ENCODE peak calls at places on chromosomes 11 and 22, in nine cellular contexts. D is prostate gland, B is brain microvascular endothelial cell, N is upper lobe of right lung, S is OCI-LY7, X is BJ, H is dorsolateral prefrontal cortex, V is fibroblast of lung, G is mammary epithelial cell. K is an unnamed sample.

GRCh38 chr11:35553831-35554230 is 28.4 kb upstream of the PAMR1 start:
- DNase-seq in D (no peak), B (peak; percentile 84), N (no peak), S (no peak), X (peak; percentile 96), H (no peak), V (peak; percentile 93), G (no peak), K (no peak)

GRCh38 chr11:2725367-2726300 is 25.8 kb upstream of the KCNQ1OT1 start:
- DNase-seq in D (no peak), B (peak; percentile 21), N (no peak), S (no peak), X (no peak), H (no peak), V (peak; percentile 89), G (no peak), K (no peak)

GRCh38 chr11:29200776-29201574 is 815.9 kb downstream of the KCNA4 start:
- DNase-seq in D (no peak), B (no peak), N (no peak), S (no peak), X (no peak), H (no peak), V (no peak), G (peak; percentile 36), K (no peak)

GRCh38 chr11:44017443-44018126 is 30.2 kb upstream of the ACCSL start:
- DNase-seq in D (no peak), B (no peak), N (no peak), S (no peak), X (no peak), H (no peak), V (no peak), G (no peak), K (no peak)

GRCh38 chr11:85965202-85965601 is 103.7 kb downstream of the PICALM start:
- DNase-seq in D (no peak), B (no peak), N (no peak), S (no peak), X (no peak), H (no peak), V (peak; percentile 43), G (no peak), K (no peak)

GRCh38 chr11:44016129-44016528 is 31.7 kb upstream of the ACCSL start:
- DNase-seq in D (no peak), B (peak; percentile 86), N (no peak), S (no peak), X (no peak), H (no peak), V (peak; percentile 33), G (no peak), K (peak; percentile 91)

GRCh38 chr11:83051760-83052671 is 19.7 kb downstream of the RAB30 start:
- DNase-seq in D (peak; percentile 78), B (peak; percentile 84), N (no peak), S (no peak), X (peak; percentile 97), H (peak; percentile 67), V (peak; percentile 99), G (peak; percentile 81), K (peak; percentile 60)

GRCh38 chr22:19550382-19550781 is 26.2 kb upstream of the CLDN5 start:
- DNase-seq in D (no peak), B (no peak), N (no peak), S (no peak), X (no peak), H (no peak), V (no peak), G (no peak), K (no peak)

GRCh38 chr22:20813056-20813455 is 39.1 kb downstream of the SERPIND1 start:
- DNase-seq in D (no peak), B (no peak), N (no peak), S (no peak), X (no peak), H (no peak), V (peak; percentile 23), G (no peak), K (no peak)

GRCh38 chr11:106491751-106492150 is 414.3 kb downstream of the AASDHPPT start:
- DNase-seq in D (no peak), B (no peak), N (no peak), S (no peak), X (no peak), H (no peak), V (no peak), G (no peak), K (no peak)

GRCh38 chr22:40449676-40450035 is 79.3 kb downstream of the SGSM3 start:
- DNase-seq in D (no peak), B (peak; percentile 37), N (no peak), S (no peak), X (no peak), H (peak; percentile 36), V (peak; percentile 79), G (peak; percentile 15), K (no peak)

GRCh38 chr11:133827556-133827955 is 17.8 kb downstream of the SPATA19 start:
- DNase-seq in D (no peak), B (no peak), N (no peak), S (no peak), X (no peak), H (no peak), V (no peak), G (no peak), K (no peak)

GRCh38 chr22:48515571-48516200 is 1312.0 kb downstream of the BRD1 start:
- DNase-seq in D (no peak), B (no peak), N (no peak), S (no peak), X (no peak), H (no peak), V (no peak), G (no peak), K (no peak)

GRCh38 chr11:67468509-67468834 is 579 bp downstream of the TMEM134 start:
- DNase-seq in D (no peak), B (no peak), N (no peak), S (peak; percentile 46), X (no peak), H (no peak), V (no peak), G (no peak), K (no peak)

DNA sequence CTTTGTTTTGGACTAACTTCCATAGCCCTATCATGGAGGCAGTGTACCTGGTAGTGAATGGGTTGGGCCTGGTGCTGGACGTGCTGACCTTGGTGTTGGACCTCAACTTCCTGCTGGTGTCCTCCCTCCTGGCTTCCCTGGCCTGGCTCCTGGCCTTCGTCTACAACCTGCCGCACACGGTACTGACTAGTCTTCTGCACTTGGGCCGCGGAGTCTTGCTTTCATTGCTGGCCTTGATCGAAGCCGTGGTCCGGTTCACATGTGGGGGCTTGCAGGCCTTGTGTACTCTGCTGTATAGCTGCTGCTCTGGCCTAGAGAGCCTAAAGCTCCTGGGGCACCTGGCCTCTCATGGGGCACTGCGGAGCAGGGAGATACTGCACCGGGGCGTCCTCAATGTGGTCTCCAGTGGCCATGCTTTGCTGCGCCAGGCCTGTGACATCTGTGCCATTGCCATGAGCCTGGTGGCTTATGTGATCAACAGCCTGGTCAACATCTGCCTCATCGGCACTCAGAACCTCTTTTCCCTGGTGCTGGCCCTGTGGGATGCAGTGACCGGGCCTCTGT is 846 bp downstream of the RNF26 start:
- DNase-seq in D (no peak), B (no peak), N (peak; percentile 57), S (no peak), X (no peak), H (no peak), V (no peak), G (no peak), K (no peak)
- TF ChIP-seq CTCF in D (no peak), B (no peak), N (no peak), S (no peak), X (no peak), H (no peak), V (no peak), G (no peak), K (no peak)

GRCh38 chr11:99320769-99321290 is 300.1 kb downstream of the CNTN5 start:
- DNase-seq in D (no peak), B (no peak), N (no peak), S (no peak), X (no peak), H (no peak), V (no peak), G (no peak), K (no peak)

GRCh38 chr11:99311870-99312269 is 291.1 kb downstream of the CNTN5 start:
- DNase-seq in D (no peak), B (no peak), N (no peak), S (no peak), X (no peak), H (no peak), V (no peak), G (no peak), K (no peak)

DNA sequence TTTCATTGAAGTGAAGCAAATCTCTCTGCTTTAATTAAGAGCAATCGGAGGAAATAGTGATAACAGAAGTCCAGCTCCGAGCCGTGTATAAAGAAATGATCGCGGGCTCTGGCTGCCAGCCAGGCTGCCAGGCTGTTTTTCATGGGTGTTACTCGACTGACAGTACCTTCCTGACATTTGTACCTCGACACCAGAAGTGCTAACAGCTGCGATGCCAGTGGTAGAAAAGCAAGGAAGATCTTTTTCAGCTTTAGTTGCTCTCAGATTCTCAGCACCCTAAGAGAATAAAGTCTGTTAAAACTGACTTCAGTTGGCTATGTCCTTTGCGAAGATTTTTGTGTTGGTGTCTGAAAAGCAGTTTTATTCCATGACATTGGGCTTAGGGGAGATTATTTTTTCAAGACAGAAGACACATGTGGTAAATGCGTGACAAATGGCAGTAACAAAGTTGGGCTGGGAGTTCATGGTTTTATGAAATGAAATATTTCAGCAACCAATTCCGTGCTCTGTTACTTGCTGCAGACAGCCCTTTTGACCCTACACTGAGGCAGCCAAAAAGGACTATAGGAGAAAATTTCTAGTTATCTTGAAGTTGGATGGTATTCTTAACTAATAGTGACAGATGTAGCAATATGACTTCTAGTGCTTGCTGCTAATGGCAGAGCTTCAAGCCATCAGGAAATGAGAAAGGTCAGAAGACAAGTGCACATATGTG is 296.2 kb downstream of the CNTN5 start:
- DNase-seq in D (no peak), B (no peak), N (no peak), S (no peak), X (no peak), H (no peak), V (peak; percentile 21), G (no peak), K (peak; percentile 27)
- H3K4me3 ChIP-seq in D (no peak overlapping the region), B (no peak overlapping the region), N (no peak overlapping the region), S (no peak overlapping the region), X (no peak overlapping the region), H (peak overlapping the region; percentile 1), V (peak overlapping the region; percentile 42), G (no peak overlapping the region), K (no peak overlapping the region)

GRCh38 chr11:68581901-68582300 is 102.4 kb upstream of the GAL start:
- DNase-seq in D (no peak), B (no peak), N (no peak), S (no peak), X (no peak), H (no peak), V (no peak), G (no peak), K (no peak)
- TF ChIP-seq CTCF in D (no peak), B (no peak), N (no peak), S (no peak), X (no peak), H (no peak), V (no peak), G (no peak), K (no peak)

DNA sequence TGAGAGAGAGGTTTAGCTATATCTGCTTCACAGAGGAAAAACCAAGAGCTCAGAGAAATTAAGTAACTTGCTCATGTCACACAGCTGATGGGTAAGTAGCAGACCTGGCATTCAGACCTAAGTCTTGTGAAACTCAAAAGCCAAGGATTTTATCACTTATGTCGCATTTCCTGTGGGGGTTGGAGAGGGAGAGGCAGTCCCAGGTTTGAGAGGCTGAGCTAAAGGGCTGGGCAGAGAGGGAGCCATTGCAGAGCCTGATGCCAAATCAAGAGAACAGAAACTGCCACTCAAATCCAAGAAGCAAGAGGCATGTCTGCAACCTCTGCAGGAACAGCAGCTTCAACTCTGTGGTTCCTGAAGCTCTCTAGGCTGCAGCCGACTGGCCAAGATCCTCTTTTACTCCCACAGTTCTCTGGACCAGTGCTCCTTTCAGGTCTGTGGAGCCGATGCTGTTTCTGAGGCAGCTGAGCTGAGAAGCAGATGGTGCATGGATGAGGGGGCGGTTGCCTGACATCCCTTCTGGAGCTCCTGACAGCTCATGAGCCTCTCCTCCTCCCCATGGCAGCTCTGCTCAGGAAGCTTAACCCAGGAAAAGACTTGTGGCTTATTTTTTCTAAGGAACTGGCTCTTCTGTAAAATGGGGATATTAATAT is 47.6 kb upstream of the NAV2 start:
- DNase-seq in D (no peak), B (no peak), N (no peak), S (no peak), X (no peak), H (peak; percentile 85), V (peak; percentile 57), G (peak; percentile 35), K (no peak)
- H3K4me3 ChIP-seq in D (no peak overlapping the region), B (no peak overlapping the region), N (no peak overlapping the region), S (no peak overlapping the region), X (no peak overlapping the region), H (no peak overlapping the region), V (no peak overlapping the region), G (no peak overlapping the region), K (no peak overlapping the region)

K was measured in BE2C.